ENCODE peak calls at places on chromosomes 11 and 22, in ten cellular contexts. I is fibroblast of the aortic adventitia; R is epithelial cell of esophagus; F is Caco-2; C is activated CD8-positive, alpha-beta memory T cell treated with anti-CD3 and anti-CD28 coated beads for 24 hours; L is stomach; O is coronary artery; V is DMS153; K is astrocyte of the cerebellum; S is AG20443. P is an unnamed sample.

GRCh38 chr22:24134090-24134846 is 47.0 kb upstream of the SUSD2 start:
- DNase-seq in I (no peak), R (no peak), F (no peak), C (peak; percentile 87), L (peak; percentile 34), O (no peak), V (no peak), K (no peak), S (no peak), P (no peak)

GRCh38 chr22:25941365-25941960 is 199.5 kb downstream of the MYO18B start:
- DNase-seq in I (no peak), R (no peak), F (no peak), C (no peak), L (no peak), O (no peak), V (no peak), K (no peak), S (no peak), P (no peak)

GRCh38 chr22:44926124-44926475 is 83.7 kb downstream of the PHF21B start:
- DNase-seq in I (no peak), R (no peak), F (peak; percentile 24), C (no peak), L (no peak), O (no peak), V (no peak), K (no peak), S (no peak), P (no peak)

GRCh38 chr11:45921561-45922424 is 663 bp upstream of the LARGE2 start:
- DNase-seq in I (no peak), R (no peak), F (peak; percentile 98), C (no peak), L (peak; percentile 89), O (peak; percentile 70), V (peak; percentile 81), K (no peak), S (no peak), P (peak; percentile 61)

GRCh38 chr11:12764187-12764914 is 90.1 kb downstream of the TEAD1 start:
- DNase-seq in I (no peak), R (no peak), F (no peak), C (no peak), L (no peak), O (no peak), V (no peak), K (no peak), S (no peak), P (no peak)

GRCh38 chr11:108947654-108948570 is 283.0 kb downstream of the DDX10 start:
- DNase-seq in I (peak; percentile 59), R (peak; percentile 90), F (no peak), C (no peak), L (no peak), O (no peak), V (no peak), K (no peak), S (no peak), P (no peak)

GRCh38 chr11:2363816-2364370 is 13.2 kb upstream of the CD81 start:
- DNase-seq in I (no peak), R (no peak), F (no peak), C (no peak), L (no peak), O (no peak), V (no peak), K (no peak), S (no peak), P (no peak)

GRCh38 chr11:68961245-68961644 is 19.5 kb downstream of the MRGPRD start:
- DNase-seq in I (no peak), R (no peak), F (no peak), C (no peak), L (no peak), O (peak; percentile 54), V (no peak), K (no peak), S (peak; percentile 25), P (no peak)

GRCh38 chr11:47433991-47434786 is 8.0 kb upstream of the PSMC3 start:
- DNase-seq in I (peak; percentile 93), R (no peak), F (no peak), C (no peak), L (no peak), O (no peak), V (no peak), K (peak; percentile 68), S (peak; percentile 89), P (no peak)

GRCh38 chr22:29208879-29209623 is 3.4 kb downstream of the EMID1 start:
- DNase-seq in I (no peak), R (no peak), F (no peak), C (no peak), L (peak; percentile 43), O (no peak), V (no peak), K (no peak), S (no peak), P (no peak)

GRCh38 chr11:7612661-7613393 is 60.5 kb downstream of the CYB5R2 start:
- DNase-seq in I (peak; percentile 43), R (peak; percentile 63), F (peak; percentile 79), C (no peak), L (peak; percentile 62), O (no peak), V (no peak), K (no peak), S (no peak), P (peak; percentile 88)

GRCh38 chr22:19429950-19430889 is 1.3 kb downstream of the HIRA start:
- DNase-seq in I (peak; percentile 74), R (peak; percentile 50), F (no peak), C (peak; percentile 66), L (peak; percentile 40), O (no peak), V (no peak), K (peak; percentile 12), S (peak; percentile 51), P (peak; percentile 75)

GRCh38 chr11:102966011-102966410 is 10.5 kb upstream of the MMP13 start:
- DNase-seq in I (no peak), R (peak; percentile 35), F (no peak), C (no peak), L (no peak), O (no peak), V (no peak), K (no peak), S (no peak), P (no peak)

GRCh38 chr22:30969532-30970355 is 679 bp downstream of the TUG1 start:
- DNase-seq in I (peak; percentile 45), R (peak; percentile 54), F (peak; percentile 43), C (peak; percentile 82), L (peak; percentile 31), O (peak; percentile 77), V (no peak), K (peak; percentile 3), S (peak; percentile 76), P (peak; percentile 12)

GRCh38 chr11:116596346-116597260 is 176.2 kb downstream of the BUD13 start:
- DNase-seq in I (no peak), R (no peak), F (peak; percentile 24), C (no peak), L (no peak), O (no peak), V (peak; percentile 37), K (no peak), S (no peak), P (no peak)

GRCh38 chr11:86508604-86509471 is 134.2 kb downstream of the CCDC81 start:
- DNase-seq in I (peak; percentile 40), R (peak; percentile 34), F (no peak), C (no peak), L (no peak), O (no peak), V (no peak), K (no peak), S (no peak), P (peak; percentile 66)

GRCh38 chr11:77418155-77418980 is 55.5 kb downstream of the PAK1 start:
- DNase-seq in I (no peak), R (no peak), F (no peak), C (no peak), L (no peak), O (no peak), V (no peak), K (no peak), S (no peak), P (no peak)

GRCh38 chr11:15783619-15784018 is 572.7 kb downstream of the SOX6 start:
- DNase-seq in I (no peak), R (peak; percentile 80), F (peak; percentile 46), C (no peak), L (no peak), O (no peak), V (no peak), K (no peak), S (no peak), P (no peak)

GRCh38 chr22:39444247-39444800 is 12.5 kb upstream of the MGAT3 start:
- DNase-seq in I (no peak), R (no peak), F (no peak), C (no peak), L (no peak), O (no peak), V (no peak), K (no peak), S (no peak), P (no peak)

GRCh38 chr11:12266943-12267342 is 110.4 kb upstream of the PARVA start:
- DNase-seq in I (no peak), R (no peak), F (no peak), C (no peak), L (no peak), O (no peak), V (no peak), K (no peak), S (no peak), P (no peak)

GRCh38 chr11:3169952-3170755 is 5.0 kb upstream of the OSBPL5 start:
- DNase-seq in I (no peak), R (no peak), F (no peak), C (no peak), L (no peak), O (no peak), V (no peak), K (no peak), S (no peak), P (no peak)

GRCh38 chr11:77073328-77074001 is 6.7 kb downstream of the CAPN5 start:
- DNase-seq in I (peak; percentile 94), R (peak; percentile 58), F (peak; percentile 57), C (no peak), L (peak; percentile 77), O (peak; percentile 96), V (peak; percentile 16), K (peak; percentile 58), S (peak; percentile 95), P (peak; percentile 45)

GRCh38 chr22:42108848-42109247 is 18.3 kb upstream of the NDUFA6 start:
- DNase-seq in I (no peak), R (no peak), F (no peak), C (no peak), L (no peak), O (no peak), V (no peak), K (no peak), S (no peak), P (no peak)

GRCh38 chr11:87739766-87740165 is 435.5 kb downstream of the RAB38 start:
- DNase-seq in I (no peak), R (no peak), F (no peak), C (no peak), L (no peak), O (no peak), V (no peak), K (peak; percentile 32), S (no peak), P (no peak)

GRCh38 chr11:114208371-114208770 is 87.8 kb upstream of the NNMT start:
- DNase-seq in I (no peak), R (peak; percentile 11), F (no peak), C (no peak), L (no peak), O (no peak), V (no peak), K (no peak), S (no peak), P (no peak)

GRCh38 chr22:32801001-32801435 is 487 bp upstream of the TIMP3 start:
- DNase-seq in I (no peak), R (no peak), F (no peak), C (no peak), L (no peak), O (no peak), V (no peak), K (no peak), S (no peak), P (no peak)

GRCh38 chr11:18972336-18972735 is 33.1 kb upstream of the MRGPRX1 start:
- DNase-seq in I (no peak), R (no peak), F (no peak), C (no peak), L (no peak), O (no peak), V (no peak), K (no peak), S (no peak), P (no peak)

GRCh38 chr22:41833369-41834004 is 582 bp downstream of the SREBF2 start:
- DNase-seq in I (peak; percentile 22), R (no peak), F (peak; percentile 51), C (peak; percentile 80), L (peak; percentile 48), O (peak; percentile 79), V (no peak), K (no peak), S (peak; percentile 46), P (no peak)